ENCODE peak calls at places on chromosomes 3 and 15, in four cellular contexts. J is adrenal gland, Y is kidney, Z is IMR-90. F is an unnamed sample.
A peak's percentile ranks its signal among the peaks of the same experiment; 100 is the strongest.

GRCh38 chr3:182925330-182925943 is 54.9 kb downstream of the DCUN1D1 start:
- DNase-seq in J (peak; percentile 38), Y (no peak), Z (peak; percentile 66), F (no peak)

GRCh38 chr15:60244813-60245212 is 153.0 kb downstream of the ANXA2 start:
- DNase-seq in J (no peak), Y (no peak), Z (no peak), F (no peak)

GRCh38 chr15:39589193-39589814 is 8.4 kb downstream of the THBS1 start:
- DNase-seq in J (no peak), Y (no peak), Z (no peak), F (no peak)

GRCh38 chr3:73136941-73137340 is 75.5 kb downstream of the EBLN2 start:
- DNase-seq in J (no peak), Y (no peak), Z (no peak), F (no peak)

GRCh38 chr3:127889976-127890650 is 24.9 kb upstream of the KBTBD12 start:
- DNase-seq in J (peak; percentile 22), Y (no peak), Z (no peak), F (no peak)

GRCh38 chr15:82641129-82641798 is 5.9 kb downstream of the CPEB1 start:
- DNase-seq in J (no peak), Y (no peak), Z (no peak), F (no peak)

GRCh38 chr3:102074951-102075350 is 225.6 kb downstream of the NFKBIZ start:
- DNase-seq in J (no peak), Y (no peak), Z (peak; percentile 22), F (no peak)

GRCh38 chr3:187450791-187451190 is 82.6 kb downstream of the RTP4 start:
- DNase-seq in J (no peak), Y (no peak), Z (no peak), F (no peak)

GRCh38 chr3:10764314-10765051 is 51.5 kb upstream of the SLC6A11 start:
- DNase-seq in J (no peak), Y (no peak), Z (no peak), F (peak; percentile 48)
- H3K4me3 ChIP-seq in J (no peak overlapping the region), Y (no peak overlapping the region), Z (no peak overlapping the region), F (no peak overlapping the region)

GRCh38 chr15:73804421-73804820 is 51.3 kb upstream of the INSYN1 start:
- DNase-seq in J (no peak), Y (no peak), Z (no peak), F (no peak)
- H3K4me1 ChIP-seq in J (peaks cover 5% of the 10 kb centered on the region), Y (no peaks in the 10 kb centered on the region), Z (peaks cover 20% of the 10 kb centered on the region), F (peaks cover 20% of the 10 kb centered on the region)

GRCh38 chr3:45546636-45547201 is 47.8 kb upstream of the LIMD1 start:
- DNase-seq in J (no peak), Y (no peak), Z (no peak), F (no peak)
- TF ChIP-seq CTCF in J (no peak), Y (no peak), Z (peak; percentile 33), F (peak; percentile 30)

GRCh38 chr3:150225986-150226385 is 182.1 kb upstream of the TSC22D2 start:
- DNase-seq in J (peak; percentile 52), Y (no peak), Z (no peak), F (no peak)
- H3K4me3 ChIP-seq in J (no peak overlapping the region), Y (no peak overlapping the region), Z (no peak overlapping the region), F (no peak overlapping the region)

GRCh38 chr3:71053495-71053894 is 530.0 kb downstream of the FOXP1 start:
- DNase-seq in J (no peak), Y (no peak), Z (no peak), F (no peak)
- H3K4me1 ChIP-seq in J (peaks cover 13% of the 10 kb centered on the region), Y (no peaks in the 10 kb centered on the region), Z (peaks cover 45% of the 10 kb centered on the region), F (peaks cover 49% of the 10 kb centered on the region)

GRCh38 chr15:86115138-86115801 is 35.6 kb downstream of the AGBL1 start:
- DNase-seq in J (no peak), Y (no peak), Z (no peak), F (no peak)
- TF ChIP-seq CTCF in J (no peak), Y (no peak), Z (no peak), F (peak; percentile 68)

DNA sequence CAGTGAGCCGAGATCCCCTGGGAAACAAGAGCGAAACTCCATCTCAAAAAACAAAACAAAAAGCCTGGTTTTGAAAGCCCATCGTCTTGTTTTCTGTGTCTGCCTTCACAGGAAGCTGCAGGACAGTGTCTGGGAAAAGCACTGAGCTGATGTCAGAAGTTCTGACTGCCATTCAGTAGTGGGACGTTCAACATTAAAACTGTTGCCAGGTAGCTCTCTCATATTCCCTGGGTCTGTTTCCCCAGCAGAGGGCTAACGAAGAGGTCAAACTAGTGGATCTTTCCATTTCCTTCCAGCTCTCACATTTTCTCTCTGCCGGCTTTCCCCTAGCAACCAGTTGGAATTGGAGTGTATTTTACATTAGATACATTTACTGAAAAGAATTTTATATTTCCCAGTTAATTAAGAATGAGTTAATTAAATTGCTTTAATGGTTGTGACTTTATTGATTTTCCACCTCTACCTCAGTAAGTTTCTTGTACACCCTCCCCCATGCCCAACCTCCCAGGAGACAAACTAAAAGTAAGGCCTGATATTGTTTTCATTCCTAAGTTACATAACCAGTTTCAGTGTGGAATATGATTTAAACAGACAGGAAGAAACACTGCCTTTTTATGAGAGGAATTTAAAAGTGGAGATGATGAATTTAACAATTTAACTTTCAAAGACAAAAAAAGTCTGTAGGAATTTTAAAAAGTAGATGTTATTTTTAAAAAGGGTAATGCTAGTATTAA is 29.9 kb downstream of the RCN2 start:
- DNase-seq in J (no peak), Y (no peak), Z (no peak), F (no peak)
- H3K4me3 ChIP-seq in J (no peak overlapping the region), Y (no peak overlapping the region), Z (no peak overlapping the region), F (no peak overlapping the region)

DNA sequence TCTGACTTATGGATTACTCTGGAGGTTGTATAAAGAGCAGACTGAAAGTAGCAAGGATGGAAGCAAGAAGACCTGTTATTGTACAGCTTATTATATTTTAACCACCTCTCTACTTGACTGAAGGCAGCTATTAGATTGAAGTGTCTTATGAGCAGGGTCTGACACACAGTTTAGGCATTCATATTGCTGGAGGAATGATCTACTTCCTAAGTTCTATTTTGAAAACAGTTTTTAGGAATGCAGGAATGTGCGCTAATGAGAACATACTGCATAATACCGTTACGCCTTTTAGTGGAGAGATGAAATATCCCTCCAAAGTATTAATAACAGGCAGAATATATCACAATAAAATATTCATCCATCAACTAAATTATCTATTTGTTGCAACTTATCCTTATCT is 193.3 kb downstream of the ISL2 start:
- DNase-seq in J (no peak), Y (no peak), Z (peak; percentile 26), F (no peak)
- H3K4me1 ChIP-seq in J (no peaks in the 10 kb centered on the region), Y (no peaks in the 10 kb centered on the region), Z (no peaks in the 10 kb centered on the region), F (peaks cover 9% of the 10 kb centered on the region)

GRCh38 chr15:36579792-36580431 is 486 bp downstream of the CDIN1 start:
- DNase-seq in J (peak; percentile 38), Y (no peak), Z (no peak), F (no peak)
- TF ChIP-seq CTCF in J (no peak), Y (no peak), Z (no peak), F (no peak)

F was measured in RWPE2.